ENCODE peak calls at places on chromosomes 12 and 14, in ten cellular contexts. One of them, this sample, is unnamed.

GRCh38 chr14:87628129-87628528 is 364.9 kb downstream of the GALC start:
- DNase-seq in dorsolateral prefrontal cortex: no peak
- DNase-seq in CD8-positive, alpha-beta T cell: no peak
- DNase-seq in A549: no peak
- DNase-seq in tibial nerve: peak
- DNase-seq in MM.1S: no peak
- DNase-seq in CD8-positive, alpha-beta memory T cell: no peak
- DNase-seq in mesendoderm: peak
- DNase-seq in ovary: no peak
- DNase-seq in caudate nucleus: no peak
- DNase-seq in this sample: no peak

GRCh38 chr12:117807946-117808345 is 160.8 kb downstream of the KSR2 start:
- DNase-seq in mesendoderm: no peak
- DNase-seq in A549: no peak
- DNase-seq in CD8-positive, alpha-beta T cell: no peak
- DNase-seq in dorsolateral prefrontal cortex: no peak
- DNase-seq in tibial nerve: no peak
- DNase-seq in CD8-positive, alpha-beta memory T cell: no peak
- DNase-seq in ovary: no peak
- DNase-seq in caudate nucleus: no peak
- DNase-seq in MM.1S: no peak
- DNase-seq in this sample: no peak

GRCh38 chr14:99733221-99733550 is 49.1 kb downstream of the CYP46A1 start:
- DNase-seq in tibial nerve: no peak
- DNase-seq in mesendoderm: no peak
- DNase-seq in MM.1S: no peak
- DNase-seq in caudate nucleus: no peak
- DNase-seq in A549: no peak
- DNase-seq in CD8-positive, alpha-beta T cell: no peak
- DNase-seq in ovary: no peak
- DNase-seq in dorsolateral prefrontal cortex: no peak
- DNase-seq in CD8-positive, alpha-beta memory T cell: no peak
- DNase-seq in this sample: no peak

GRCh38 chr12:25811656-25812126 is 146.8 kb upstream of the RASSF8 start:
- DNase-seq in CD8-positive, alpha-beta T cell: no peak
- DNase-seq in ovary: no peak
- DNase-seq in CD8-positive, alpha-beta memory T cell: no peak
- DNase-seq in tibial nerve: no peak
- DNase-seq in caudate nucleus: no peak
- DNase-seq in mesendoderm: no peak
- DNase-seq in dorsolateral prefrontal cortex: no peak
- DNase-seq in A549: peak
- DNase-seq in MM.1S: peak
- DNase-seq in this sample: no peak

GRCh38 chr12:114869091-114869834 is 185.3 kb upstream of the TBX3 start:
- DNase-seq in MM.1S: no peak
- DNase-seq in caudate nucleus: no peak
- DNase-seq in A549: peak
- DNase-seq in CD8-positive, alpha-beta memory T cell: no peak
- DNase-seq in CD8-positive, alpha-beta T cell: no peak
- DNase-seq in tibial nerve: no peak
- DNase-seq in mesendoderm: peak
- DNase-seq in dorsolateral prefrontal cortex: no peak
- DNase-seq in ovary: no peak
- DNase-seq in this sample: no peak

GRCh38 chr12:109580684-109581333 is 7.2 kb downstream of the MVK start:
- DNase-seq in mesendoderm: no peak
- DNase-seq in caudate nucleus: no peak
- DNase-seq in tibial nerve: no peak
- DNase-seq in dorsolateral prefrontal cortex: no peak
- DNase-seq in ovary: no peak
- DNase-seq in A549: no peak
- DNase-seq in CD8-positive, alpha-beta memory T cell: no peak
- DNase-seq in CD8-positive, alpha-beta T cell: no peak
- DNase-seq in MM.1S: no peak
- DNase-seq in this sample: no peak

GRCh38 chr12:3042826-3043225 is 34.4 kb upstream of the TSPAN9 start:
- DNase-seq in ovary: no peak
- DNase-seq in A549: no peak
- DNase-seq in dorsolateral prefrontal cortex: no peak
- DNase-seq in MM.1S: no peak
- DNase-seq in CD8-positive, alpha-beta T cell: no peak
- DNase-seq in tibial nerve: no peak
- DNase-seq in caudate nucleus: no peak
- DNase-seq in mesendoderm: no peak
- DNase-seq in CD8-positive, alpha-beta memory T cell: no peak
- DNase-seq in this sample: no peak

GRCh38 chr14:100571837-100572236 is 15.4 kb downstream of the BEGAIN start:
- DNase-seq in MM.1S: no peak
- DNase-seq in A549: no peak
- DNase-seq in caudate nucleus: no peak
- DNase-seq in dorsolateral prefrontal cortex: no peak
- DNase-seq in mesendoderm: no peak
- DNase-seq in ovary: no peak
- DNase-seq in CD8-positive, alpha-beta memory T cell: no peak
- DNase-seq in tibial nerve: no peak
- DNase-seq in CD8-positive, alpha-beta T cell: peak
- DNase-seq in this sample: no peak

GRCh38 chr12:19382111-19382526 is 57.2 kb upstream of the AEBP2 start:
- DNase-seq in CD8-positive, alpha-beta memory T cell: no peak
- DNase-seq in ovary: no peak
- DNase-seq in caudate nucleus: no peak
- DNase-seq in CD8-positive, alpha-beta T cell: no peak
- DNase-seq in MM.1S: peak
- DNase-seq in tibial nerve: no peak
- DNase-seq in dorsolateral prefrontal cortex: no peak
- DNase-seq in A549: peak
- DNase-seq in mesendoderm: peak
- DNase-seq in this sample: no peak

GRCh38 chr14:88426271-88426670 is 40.8 kb downstream of the SPATA7 start:
- DNase-seq in ovary: no peak
- DNase-seq in CD8-positive, alpha-beta memory T cell: no peak
- DNase-seq in CD8-positive, alpha-beta T cell: no peak
- DNase-seq in MM.1S: no peak
- DNase-seq in A549: no peak
- DNase-seq in mesendoderm: no peak
- DNase-seq in dorsolateral prefrontal cortex: no peak
- DNase-seq in tibial nerve: no peak
- DNase-seq in caudate nucleus: no peak
- DNase-seq in this sample: no peak

GRCh38 chr14:94451091-94451751 is 1.4 kb downstream of the SERPINA11 start:
- DNase-seq in tibial nerve: no peak
- DNase-seq in A549: no peak
- DNase-seq in CD8-positive, alpha-beta T cell: no peak
- DNase-seq in CD8-positive, alpha-beta memory T cell: no peak
- DNase-seq in ovary: no peak
- DNase-seq in mesendoderm: no peak
- DNase-seq in caudate nucleus: no peak
- DNase-seq in dorsolateral prefrontal cortex: no peak
- DNase-seq in MM.1S: no peak
- DNase-seq in this sample: no peak

GRCh38 chr12:78483767-78484315 is 380.7 kb upstream of the SYT1 start:
- DNase-seq in dorsolateral prefrontal cortex: no peak
- DNase-seq in mesendoderm: no peak
- DNase-seq in caudate nucleus: no peak
- DNase-seq in A549: no peak
- DNase-seq in CD8-positive, alpha-beta T cell: no peak
- DNase-seq in MM.1S: no peak
- DNase-seq in tibial nerve: no peak
- DNase-seq in ovary: no peak
- DNase-seq in CD8-positive, alpha-beta memory T cell: no peak
- DNase-seq in this sample: no peak

GRCh38 chr12:2239376-2240010 is 186.7 kb downstream of the CACNA1C start:
- DNase-seq in tibial nerve: no peak
- DNase-seq in mesendoderm: no peak
- DNase-seq in caudate nucleus: no peak
- DNase-seq in MM.1S: no peak
- DNase-seq in A549: no peak
- DNase-seq in ovary: peak
- DNase-seq in CD8-positive, alpha-beta T cell: no peak
- DNase-seq in CD8-positive, alpha-beta memory T cell: no peak
- DNase-seq in dorsolateral prefrontal cortex: no peak
- DNase-seq in this sample: no peak

GRCh38 chr12:57766464-57767311 is at the start of gene CYP27B1:
- DNase-seq in MM.1S: no peak
- DNase-seq in caudate nucleus: no peak
- DNase-seq in A549: peak
- DNase-seq in mesendoderm: peak
- DNase-seq in dorsolateral prefrontal cortex: no peak
- DNase-seq in CD8-positive, alpha-beta T cell: no peak
- DNase-seq in CD8-positive, alpha-beta memory T cell: no peak
- DNase-seq in ovary: peak
- DNase-seq in tibial nerve: no peak
- DNase-seq in this sample: no peak

GRCh38 chr14:60092516-60092915 is 793 bp downstream of the PCNX4 start:
- DNase-seq in MM.1S: peak
- DNase-seq in ovary: peak
- DNase-seq in caudate nucleus: no peak
- DNase-seq in A549: peak
- DNase-seq in CD8-positive, alpha-beta memory T cell: no peak
- DNase-seq in dorsolateral prefrontal cortex: no peak
- DNase-seq in mesendoderm: peak
- DNase-seq in CD8-positive, alpha-beta T cell: no peak
- DNase-seq in tibial nerve: peak
- DNase-seq in this sample: no peak

GRCh38 chr12:3976351-3976938 is 103.2 kb upstream of the PARP11 start:
- DNase-seq in MM.1S: no peak
- DNase-seq in ovary: no peak
- DNase-seq in CD8-positive, alpha-beta memory T cell: no peak
- DNase-seq in A549: no peak
- DNase-seq in mesendoderm: no peak
- DNase-seq in dorsolateral prefrontal cortex: no peak
- DNase-seq in CD8-positive, alpha-beta T cell: no peak
- DNase-seq in tibial nerve: no peak
- DNase-seq in caudate nucleus: no peak
- DNase-seq in this sample: no peak

GRCh38 chr12:104177663-104178501 is 37.7 kb upstream of the TXNRD1 start:
- DNase-seq in MM.1S: no peak
- DNase-seq in caudate nucleus: no peak
- DNase-seq in mesendoderm: peak
- DNase-seq in dorsolateral prefrontal cortex: no peak
- DNase-seq in CD8-positive, alpha-beta T cell: no peak
- DNase-seq in ovary: peak
- DNase-seq in CD8-positive, alpha-beta memory T cell: no peak
- DNase-seq in tibial nerve: peak
- DNase-seq in A549: peak
- DNase-seq in this sample: no peak

GRCh38 chr12:111438501-111438900 is 32.8 kb downstream of the SH2B3 start:
- DNase-seq in ovary: no peak
- DNase-seq in CD8-positive, alpha-beta memory T cell: peak
- DNase-seq in caudate nucleus: no peak
- DNase-seq in dorsolateral prefrontal cortex: no peak
- DNase-seq in CD8-positive, alpha-beta T cell: peak
- DNase-seq in mesendoderm: peak
- DNase-seq in tibial nerve: no peak
- DNase-seq in A549: no peak
- DNase-seq in MM.1S: no peak
- DNase-seq in this sample: no peak
- H3K27ac ChIP-seq in ovary: no peak
- H3K27ac ChIP-seq in CD8-positive, alpha-beta memory T cell: peak
- H3K27ac ChIP-seq in caudate nucleus: no peak
- H3K27ac ChIP-seq in dorsolateral prefrontal cortex: peak
- H3K27ac ChIP-seq in CD8-positive, alpha-beta T cell: no peak
- H3K27ac ChIP-seq in mesendoderm: no peak
- H3K27ac ChIP-seq in tibial nerve: peak
- H3K27ac ChIP-seq in A549: no peak
- H3K27ac ChIP-seq in MM.1S: no peak
- H3K27ac ChIP-seq in this sample: peak

DNA sequence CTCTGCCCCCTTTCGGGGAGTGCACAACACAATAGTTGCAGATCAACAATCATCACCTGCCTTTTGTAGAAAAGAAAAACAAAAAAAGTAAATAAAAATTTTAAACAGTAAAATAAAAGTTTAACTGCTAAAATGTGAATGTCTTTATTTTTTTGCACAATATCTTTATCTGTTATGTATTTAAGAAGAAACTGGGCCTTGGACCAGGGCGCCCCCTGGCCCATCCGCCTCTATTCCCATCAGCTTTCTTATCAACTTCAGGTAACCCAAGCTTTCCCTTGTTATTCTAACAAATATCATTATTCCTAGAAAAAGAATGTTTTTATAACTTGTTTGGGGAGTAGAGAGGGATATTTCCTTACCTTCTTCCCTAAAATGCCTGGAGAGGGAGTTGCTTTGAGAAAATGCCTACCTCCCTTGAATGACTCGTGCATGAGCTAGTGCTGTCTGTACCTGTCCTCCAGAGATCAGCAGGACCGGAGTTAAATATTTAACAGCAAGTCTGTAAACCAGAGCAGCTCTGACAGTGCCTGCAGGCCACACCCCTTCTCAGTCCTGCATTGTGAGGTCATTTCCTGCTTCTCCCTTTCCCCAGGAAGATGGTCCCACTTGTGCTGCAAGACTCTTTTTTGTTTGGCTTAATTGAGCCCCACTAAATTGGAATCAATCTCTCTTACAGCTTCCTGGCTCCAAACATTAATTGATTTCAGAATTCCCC is 192.8 kb upstream of the RGS6 start:
- DNase-seq in ovary: no peak
- DNase-seq in A549: peak
- DNase-seq in CD8-positive, alpha-beta T cell: no peak
- DNase-seq in dorsolateral prefrontal cortex: no peak
- DNase-seq in MM.1S: no peak
- DNase-seq in CD8-positive, alpha-beta memory T cell: no peak
- DNase-seq in tibial nerve: no peak
- DNase-seq in mesendoderm: peak
- DNase-seq in caudate nucleus: no peak
- DNase-seq in this sample: no peak
- H3K27ac ChIP-seq in ovary: no peak
- H3K27ac ChIP-seq in A549: no peak
- H3K27ac ChIP-seq in CD8-positive, alpha-beta T cell: no peak
- H3K27ac ChIP-seq in dorsolateral prefrontal cortex: no peak
- H3K27ac ChIP-seq in MM.1S: no peak
- H3K27ac ChIP-seq in CD8-positive, alpha-beta memory T cell: no peak
- H3K27ac ChIP-seq in tibial nerve: no peak
- H3K27ac ChIP-seq in mesendoderm: no peak
- H3K27ac ChIP-seq in caudate nucleus: no peak
- H3K27ac ChIP-seq in this sample: no peak

GRCh38 chr12:52662093-52663006 is 10.3 kb upstream of the KRT2 start:
- DNase-seq in tibial nerve: no peak
- DNase-seq in A549: no peak
- DNase-seq in CD8-positive, alpha-beta memory T cell: no peak
- DNase-seq in caudate nucleus: no peak
- DNase-seq in MM.1S: no peak
- DNase-seq in CD8-positive, alpha-beta T cell: no peak
- DNase-seq in ovary: no peak
- DNase-seq in mesendoderm: peak
- DNase-seq in dorsolateral prefrontal cortex: no peak
- DNase-seq in this sample: no peak
- H3K27ac ChIP-seq in tibial nerve: no peak
- H3K27ac ChIP-seq in A549: no peak
- H3K27ac ChIP-seq in CD8-positive, alpha-beta memory T cell: peak
- H3K27ac ChIP-seq in caudate nucleus: no peak
- H3K27ac ChIP-seq in MM.1S: no peak
- H3K27ac ChIP-seq in CD8-positive, alpha-beta T cell: no peak
- H3K27ac ChIP-seq in ovary: no peak
- H3K27ac ChIP-seq in mesendoderm: no peak
- H3K27ac ChIP-seq in dorsolateral prefrontal cortex: no peak
- H3K27ac ChIP-seq in this sample: no peak

GRCh38 chr12:113136128-113136989 is 798 bp upstream of the RASAL1 start:
- DNase-seq in ovary: no peak
- DNase-seq in CD8-positive, alpha-beta memory T cell: peak
- DNase-seq in mesendoderm: peak
- DNase-seq in dorsolateral prefrontal cortex: peak
- DNase-seq in MM.1S: no peak
- DNase-seq in tibial nerve: no peak
- DNase-seq in A549: peak
- DNase-seq in caudate nucleus: peak
- DNase-seq in CD8-positive, alpha-beta T cell: peak
- DNase-seq in this sample: peak
- H3K27ac ChIP-seq in ovary: no peak
- H3K27ac ChIP-seq in CD8-positive, alpha-beta memory T cell: no peak
- H3K27ac ChIP-seq in mesendoderm: no peak
- H3K27ac ChIP-seq in dorsolateral prefrontal cortex: peak
- H3K27ac ChIP-seq in MM.1S: no peak
- H3K27ac ChIP-seq in tibial nerve: peak
- H3K27ac ChIP-seq in A549: peak
- H3K27ac ChIP-seq in caudate nucleus: peak
- H3K27ac ChIP-seq in CD8-positive, alpha-beta T cell: peak
- H3K27ac ChIP-seq in this sample: peak

This sample was measured in substantia nigra.